ENCODE peak calls at places on chromosomes 5 and 9, in five cellular contexts. A is pancreas; H is AG08396; W is stimulated activated CD8-positive, alpha-beta memory T cell treated with anti-CD3 and anti-CD28 coated beads, Interleukin-15, amount 100 ng/mL, for 1 hour; F is astrocyte of the spinal cord. Q is an unnamed sample.

GRCh38 chr9:107749787-107750444 is 260.3 kb upstream of the KLF4 start:
- DNase-seq in H (peak; percentile 84), A (no peak), F (peak; percentile 92), W (no peak), Q (no peak)

GRCh38 chr5:97844797-97845196 is 661.8 kb upstream of the RIOK2 start:
- DNase-seq in A (no peak), H (no peak), F (no peak), W (no peak), Q (no peak)

GRCh38 chr9:105405514-105406131 is 42.2 kb upstream of the FSD1L start:
- DNase-seq in H (no peak), W (peak; percentile 16), A (no peak), F (peak; percentile 56), Q (no peak)

GRCh38 chr9:118836891-118837290 is 532.3 kb downstream of the BRINP1 start:
- DNase-seq in H (no peak), W (no peak), A (no peak), F (no peak), Q (no peak)

GRCh38 chr5:62306494-62307363 is 723 bp downstream of the KIF2A start:
- DNase-seq in W (peak; percentile 19), F (peak; percentile 37), A (peak; percentile 82), H (peak; percentile 47), Q (peak; percentile 30)

GRCh38 chr9:98972641-98973545 is 29.2 kb downstream of the COL15A1 start:
- DNase-seq in F (no peak), A (no peak), H (no peak), W (no peak), Q (no peak)

GRCh38 chr5:14745753-14746152 is 81.2 kb downstream of the OTULIN start:
- DNase-seq in H (no peak), W (peak; percentile 7), F (no peak), A (no peak), Q (no peak)

GRCh38 chr5:56608216-56608925 is 207.0 kb upstream of the MAP3K1 start:
- DNase-seq in F (no peak), W (no peak), A (no peak), H (no peak), Q (no peak)